ENCODE peak calls at places on chromosome 6, in eight cellular contexts. S is M059J; E is activated CD8-positive, alpha-beta memory T cell treated with anti-CD3 and anti-CD28 coated beads for 4 hours; Q is ELR; O is pancreas; D is sigmoid colon; I is stimulated activated CD8-positive, alpha-beta memory T cell treated with anti-CD3 and anti-CD28 coated beads, Interleukin-2, amount 100 ng/mL, for 48 hours; J is right cardiac atrium. F is an unnamed sample.

GRCh38 chr6:31729979-31730630 is 1.0 kb upstream of the DDAH2 start:
- DNase-seq in S (peak), E (no peak), Q (peak), O (peak), D (peak), I (peak), J (peak), F (peak)

GRCh38 chr6:13776602-13777001 is 37.8 kb downstream of the MCUR1 start:
- DNase-seq in S (peak), E (no peak), Q (no peak), O (no peak), D (no peak), I (no peak), J (no peak), F (no peak)

GRCh38 chr6:38509713-38510112 is 130.0 kb downstream of the BTBD9 start:
- DNase-seq in S (peak), E (no peak), Q (peak), O (no peak), D (no peak), I (no peak), J (no peak), F (peak)

GRCh38 chr6:95431637-95432228 is 145.6 kb upstream of the MANEA start:
- DNase-seq in S (peak), E (no peak), Q (peak), O (peak), D (no peak), I (no peak), J (peak), F (peak)

GRCh38 chr6:115969930-115970273 is 90.8 kb downstream of the FRK start:
- DNase-seq in S (no peak), E (no peak), Q (peak), O (no peak), D (no peak), I (no peak), J (no peak), F (peak)

GRCh38 chr6:79657238-79657637 is 26.1 kb downstream of the SH3BGRL2 start:
- DNase-seq in S (no peak), E (no peak), Q (no peak), O (no peak), D (no peak), I (no peak), J (no peak), F (no peak)

GRCh38 chr6:145749632-145750031 is 14.3 kb upstream of the EPM2A start:
- DNase-seq in S (peak), E (no peak), Q (peak), O (no peak), D (no peak), I (no peak), J (no peak), F (peak)

GRCh38 chr6:131807321-131807643 is 538 bp upstream of the ENPP1 start:
- DNase-seq in S (no peak), E (no peak), Q (no peak), O (no peak), D (no peak), I (no peak), J (no peak), F (no peak)

GRCh38 chr6:43737272-43738081 is 32.5 kb upstream of the VEGFA start:
- DNase-seq in S (peak), E (no peak), Q (no peak), O (no peak), D (peak), I (no peak), J (peak), F (peak)

GRCh38 chr6:70221025-70221714 is 81.7 kb downstream of the COL9A1 start:
- DNase-seq in S (peak), E (no peak), Q (peak), O (no peak), D (no peak), I (no peak), J (peak), F (peak)

GRCh38 chr6:109447087-109447486 is 6.6 kb downstream of the SMPD2 start:
- DNase-seq in S (no peak), E (no peak), Q (no peak), O (no peak), D (no peak), I (no peak), J (no peak), F (no peak)

GRCh38 chr6:68238097-68238597 is 396.9 kb upstream of the ADGRB3 start:
- DNase-seq in S (peak), E (no peak), Q (peak), O (no peak), D (no peak), I (no peak), J (no peak), F (no peak)

GRCh38 chr6:151284012-151284411 is 44.2 kb downstream of the AKAP12 start:
- DNase-seq in S (peak), E (no peak), Q (no peak), O (no peak), D (peak), I (no peak), J (no peak), F (no peak)

GRCh38 chr6:37556884-37557644 is 57.4 kb upstream of the CCDC167 start:
- DNase-seq in S (peak), E (no peak), Q (no peak), O (no peak), D (no peak), I (no peak), J (no peak), F (no peak)

GRCh38 chr6:114390176-114390575 is 47.4 kb upstream of the HS3ST5 start:
- DNase-seq in S (peak), E (no peak), Q (no peak), O (no peak), D (no peak), I (no peak), J (no peak), F (no peak)

GRCh38 chr6:118869350-118869749 is 24.6 kb upstream of the ASF1A start:
- DNase-seq in S (peak), E (no peak), Q (peak), O (no peak), D (no peak), I (no peak), J (no peak), F (peak)

GRCh38 chr6:45375449-45375848 is 2.3 kb downstream of the SUPT3H start:
- DNase-seq in S (peak), E (no peak), Q (no peak), O (no peak), D (no peak), I (no peak), J (no peak), F (no peak)

GRCh38 chr6:71386215-71386614 is 97.6 kb downstream of the OGFRL1 start:
- DNase-seq in S (no peak), E (no peak), Q (peak), O (no peak), D (no peak), I (no peak), J (no peak), F (no peak)

GRCh38 chr6:33428219-33428890 is 8.5 kb downstream of the SYNGAP1 start:
- DNase-seq in S (peak), E (no peak), Q (peak), O (no peak), D (no peak), I (no peak), J (no peak), F (no peak)

GRCh38 chr6:3396503-3397180 is 60.2 kb downstream of the SLC22A23 start:
- DNase-seq in S (no peak), E (no peak), Q (no peak), O (no peak), D (peak), I (no peak), J (no peak), F (no peak)

GRCh38 chr6:109242923-109243322 is 139.3 kb downstream of the CD164 start:
- DNase-seq in S (no peak), E (no peak), Q (peak), O (no peak), D (no peak), I (no peak), J (no peak), F (no peak)

GRCh38 chr6:144659202-144659731 is 374.1 kb downstream of the UTRN start:
- DNase-seq in S (peak), E (no peak), Q (no peak), O (peak), D (no peak), I (no peak), J (peak), F (peak)

GRCh38 chr6:36823421-36824096 is 15.7 kb downstream of the CPNE5 start:
- DNase-seq in S (no peak), E (no peak), Q (no peak), O (no peak), D (no peak), I (no peak), J (no peak), F (no peak)

GRCh38 chr6:157868835-157869234 is 45.8 kb downstream of the SNX9 start:
- DNase-seq in S (no peak), E (no peak), Q (no peak), O (no peak), D (no peak), I (no peak), J (no peak), F (no peak)

GRCh38 chr6:38262041-38262440 is 377.7 kb downstream of the BTBD9 start:
- DNase-seq in S (peak), E (no peak), Q (peak), O (no peak), D (no peak), I (no peak), J (no peak), F (peak)

GRCh38 chr6:17484201-17484606 is 90.8 kb downstream of the CAP2 start:
- DNase-seq in S (no peak), E (no peak), Q (no peak), O (no peak), D (no peak), I (no peak), J (no peak), F (no peak)

GRCh38 chr6:137677714-137678113 is 183.5 kb upstream of the OLIG3 start:
- DNase-seq in S (no peak), E (no peak), Q (no peak), O (no peak), D (peak), I (no peak), J (peak), F (no peak)

GRCh38 chr6:22764521-22764920 is 195.2 kb downstream of the HDGFL1 start:
- DNase-seq in S (peak), E (no peak), Q (peak), O (no peak), D (no peak), I (no peak), J (no peak), F (peak)

GRCh38 chr6:124970243-124970642 is 8.0 kb downstream of the RNF217 start:
- DNase-seq in S (no peak), E (no peak), Q (peak), O (no peak), D (no peak), I (no peak), J (no peak), F (peak)

GRCh38 chr6:134707342-134707982 is 242.4 kb downstream of the ALDH8A1 start:
- DNase-seq in S (peak), E (no peak), Q (peak), O (peak), D (no peak), I (no peak), J (no peak), F (peak)

GRCh38 chr6:143536866-143537691 is 25.6 kb upstream of the FUCA2 start:
- DNase-seq in S (peak), E (no peak), Q (peak), O (peak), D (peak), I (peak), J (peak), F (peak)

GRCh38 chr6:72212686-72213085 is 326.3 kb downstream of the RIMS1 start:
- DNase-seq in S (no peak), E (no peak), Q (no peak), O (no peak), D (no peak), I (no peak), J (no peak), F (no peak)

GRCh38 chr6:100774681-100775080 is 106.4 kb downstream of the ASCC3 start:
- DNase-seq in S (no peak), E (no peak), Q (peak), O (no peak), D (no peak), I (no peak), J (no peak), F (peak)

GRCh38 chr6:53103993-53104675 is 38.9 kb downstream of the FBXO9 start:
- DNase-seq in S (peak), E (no peak), Q (peak), O (no peak), D (no peak), I (no peak), J (no peak), F (no peak)

GRCh38 chr6:15247750-15248450 is 2.0 kb downstream of the JARID2 start:
- DNase-seq in S (peak), E (peak), Q (peak), O (peak), D (peak), I (peak), J (peak), F (peak)

GRCh38 chr6:18330548-18331066 is 56.5 kb upstream of the RNF144B start:
- DNase-seq in S (no peak), E (no peak), Q (no peak), O (no peak), D (no peak), I (no peak), J (no peak), F (no peak)

GRCh38 chr6:168711049-168711640 is 270.2 kb downstream of the SMOC2 start:
- DNase-seq in S (no peak), E (no peak), Q (peak), O (no peak), D (no peak), I (no peak), J (no peak), F (no peak)

GRCh38 chr6:79544939-79545450 is 7.8 kb upstream of the LCA5 start:
- DNase-seq in S (peak), E (no peak), Q (peak), O (peak), D (peak), I (no peak), J (peak), F (peak)

F was measured in IMR-90.